ENCODE peak calls at places on chromosomes 4 and X, in ten cellular contexts. One of them, this sample, is unnamed. For H3K9me3, the result is how much of the 10 kb centered on the place peaks cover.

GRCh38 chr4:73978886-73979285 is 2.9 kb downstream of the PF4 start:
- DNase-seq in IMR-90: peak
- DNase-seq in fibroblast of lung: peak
- DNase-seq in GM23248: peak
- DNase-seq in PC-9: no peak
- DNase-seq in stomach: no peak
- DNase-seq in upper lobe of right lung: no peak
- DNase-seq in CD4-positive, alpha-beta memory T cell: no peak
- DNase-seq in suprapubic skin: no peak
- DNase-seq in tibial nerve: no peak
- DNase-seq in this sample: no peak

GRCh38 chr4:82721819-82722423 is 76.7 kb downstream of the SCD5 start:
- DNase-seq in IMR-90: peak
- DNase-seq in fibroblast of lung: peak
- DNase-seq in GM23248: peak
- DNase-seq in PC-9: peak
- DNase-seq in stomach: peak
- DNase-seq in upper lobe of right lung: no peak
- DNase-seq in CD4-positive, alpha-beta memory T cell: peak
- DNase-seq in suprapubic skin: no peak
- DNase-seq in tibial nerve: no peak
- DNase-seq in this sample: peak

GRCh38 chrX:45781901-45782553 is 581.4 kb upstream of the DIPK2B start:
- DNase-seq in IMR-90: peak
- DNase-seq in fibroblast of lung: peak
- DNase-seq in GM23248: peak
- DNase-seq in PC-9: no peak
- DNase-seq in stomach: no peak
- DNase-seq in upper lobe of right lung: no peak
- DNase-seq in CD4-positive, alpha-beta memory T cell: no peak
- DNase-seq in suprapubic skin: no peak
- DNase-seq in tibial nerve: no peak
- DNase-seq in this sample: no peak

GRCh38 chr4:66949424-66949823 is 595.9 kb downstream of the CENPC start:
- DNase-seq in IMR-90: no peak
- DNase-seq in fibroblast of lung: no peak
- DNase-seq in GM23248: no peak
- DNase-seq in PC-9: no peak
- DNase-seq in stomach: no peak
- DNase-seq in upper lobe of right lung: no peak
- DNase-seq in CD4-positive, alpha-beta memory T cell: no peak
- DNase-seq in suprapubic skin: no peak
- DNase-seq in tibial nerve: no peak
- DNase-seq in this sample: no peak

GRCh38 chrX:15789979-15790765 is at the start of gene ZRSR2:
- DNase-seq in IMR-90: peak
- DNase-seq in fibroblast of lung: peak
- DNase-seq in GM23248: peak
- DNase-seq in PC-9: peak
- DNase-seq in stomach: peak
- DNase-seq in upper lobe of right lung: peak
- DNase-seq in CD4-positive, alpha-beta memory T cell: peak
- DNase-seq in suprapubic skin: peak
- DNase-seq in tibial nerve: peak
- DNase-seq in this sample: peak

GRCh38 chrX:148530464-148531077 is 30.2 kb downstream of the AFF2 start:
- DNase-seq in IMR-90: peak
- DNase-seq in fibroblast of lung: peak
- DNase-seq in GM23248: peak
- DNase-seq in PC-9: no peak
- DNase-seq in stomach: no peak
- DNase-seq in upper lobe of right lung: no peak
- DNase-seq in CD4-positive, alpha-beta memory T cell: no peak
- DNase-seq in suprapubic skin: no peak
- DNase-seq in tibial nerve: peak
- DNase-seq in this sample: no peak

GRCh38 chr4:66959207-66959606 is 586.1 kb downstream of the CENPC start:
- DNase-seq in IMR-90: no peak
- DNase-seq in fibroblast of lung: no peak
- DNase-seq in GM23248: no peak
- DNase-seq in PC-9: no peak
- DNase-seq in stomach: no peak
- DNase-seq in upper lobe of right lung: no peak
- DNase-seq in CD4-positive, alpha-beta memory T cell: no peak
- DNase-seq in suprapubic skin: no peak
- DNase-seq in tibial nerve: no peak
- DNase-seq in this sample: no peak

GRCh38 chrX:9530848-9531274 is 66.0 kb downstream of the TBL1X start:
- DNase-seq in IMR-90: peak
- DNase-seq in fibroblast of lung: peak
- DNase-seq in GM23248: peak
- DNase-seq in PC-9: no peak
- DNase-seq in stomach: peak
- DNase-seq in upper lobe of right lung: peak
- DNase-seq in CD4-positive, alpha-beta memory T cell: peak
- DNase-seq in suprapubic skin: no peak
- DNase-seq in tibial nerve: peak
- DNase-seq in this sample: peak

GRCh38 chrX:103552236-103552635 is 32.9 kb upstream of the RAB40A start:
- DNase-seq in IMR-90: no peak
- DNase-seq in fibroblast of lung: no peak
- DNase-seq in GM23248: no peak
- DNase-seq in PC-9: no peak
- DNase-seq in stomach: no peak
- DNase-seq in upper lobe of right lung: no peak
- DNase-seq in CD4-positive, alpha-beta memory T cell: no peak
- DNase-seq in suprapubic skin: no peak
- DNase-seq in tibial nerve: no peak
- DNase-seq in this sample: no peak
- H3K9me3 ChIP-seq in IMR-90: under half
- H3K9me3 ChIP-seq in fibroblast of lung: under half
- H3K9me3 ChIP-seq in GM23248: under half
- H3K9me3 ChIP-seq in PC-9: under half
- H3K9me3 ChIP-seq in stomach: under half
- H3K9me3 ChIP-seq in upper lobe of right lung: under half
- H3K9me3 ChIP-seq in CD4-positive, alpha-beta memory T cell: under half
- H3K9me3 ChIP-seq in suprapubic skin: under half
- H3K9me3 ChIP-seq in tibial nerve: under half
- H3K9me3 ChIP-seq in this sample: under half

GRCh38 chr4:141702472-141703182 is 66.2 kb downstream of the IL15 start:
- DNase-seq in IMR-90: peak
- DNase-seq in fibroblast of lung: no peak
- DNase-seq in GM23248: no peak
- DNase-seq in PC-9: no peak
- DNase-seq in stomach: no peak
- DNase-seq in upper lobe of right lung: no peak
- DNase-seq in CD4-positive, alpha-beta memory T cell: no peak
- DNase-seq in suprapubic skin: no peak
- DNase-seq in tibial nerve: no peak
- DNase-seq in this sample: peak

GRCh38 chr4:141697116-141697515 is 60.7 kb downstream of the IL15 start:
- DNase-seq in IMR-90: no peak
- DNase-seq in fibroblast of lung: no peak
- DNase-seq in GM23248: no peak
- DNase-seq in PC-9: no peak
- DNase-seq in stomach: no peak
- DNase-seq in upper lobe of right lung: no peak
- DNase-seq in CD4-positive, alpha-beta memory T cell: no peak
- DNase-seq in suprapubic skin: no peak
- DNase-seq in tibial nerve: no peak
- DNase-seq in this sample: no peak
- H3K9me3 ChIP-seq in IMR-90: under half
- H3K9me3 ChIP-seq in fibroblast of lung: under half
- H3K9me3 ChIP-seq in GM23248: under half
- H3K9me3 ChIP-seq in PC-9: under half
- H3K9me3 ChIP-seq in stomach: under half
- H3K9me3 ChIP-seq in upper lobe of right lung: under half
- H3K9me3 ChIP-seq in CD4-positive, alpha-beta memory T cell: under half
- H3K9me3 ChIP-seq in suprapubic skin: under half
- H3K9me3 ChIP-seq in tibial nerve: under half
- H3K9me3 ChIP-seq in this sample: under half

DNA sequence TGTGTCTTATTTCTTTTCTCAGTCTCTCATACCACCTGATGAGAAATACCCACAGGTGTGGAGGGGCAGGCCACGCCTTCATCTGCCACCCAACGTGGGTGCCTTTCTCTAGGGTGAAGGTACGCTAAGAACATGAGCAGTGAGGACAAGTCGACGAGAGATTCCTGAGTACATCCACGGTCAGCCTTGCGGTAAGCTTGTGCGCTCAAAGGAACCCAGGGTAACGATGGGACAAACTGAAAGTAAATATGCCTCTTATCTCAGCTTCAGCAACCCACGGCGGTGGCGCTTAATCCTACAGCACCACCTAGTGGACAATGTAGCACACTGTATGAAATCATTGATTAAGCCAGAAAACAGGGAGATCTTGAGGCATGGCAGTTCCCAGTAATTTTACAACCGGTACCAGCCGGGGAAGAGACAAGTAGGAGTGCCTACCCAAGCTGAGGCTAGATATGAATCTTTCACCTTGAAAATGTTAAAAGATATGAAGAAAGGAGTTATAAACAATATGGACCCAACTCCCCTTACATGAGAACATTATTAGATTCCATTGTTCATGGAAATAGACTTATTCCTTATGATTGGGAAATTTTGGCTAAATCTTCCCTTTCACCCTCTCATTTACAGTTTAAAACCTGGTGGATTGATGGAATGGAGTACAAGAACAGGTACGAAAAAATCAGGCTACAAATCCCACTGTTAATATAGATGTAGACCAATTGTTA is 63.0 kb downstream of the ZNF732 start:
- DNase-seq in IMR-90: peak
- DNase-seq in fibroblast of lung: peak
- DNase-seq in GM23248: peak
- DNase-seq in PC-9: peak
- DNase-seq in stomach: peak
- DNase-seq in upper lobe of right lung: peak
- DNase-seq in CD4-positive, alpha-beta memory T cell: peak
- DNase-seq in suprapubic skin: peak
- DNase-seq in tibial nerve: peak
- DNase-seq in this sample: peak
- H3K9me3 ChIP-seq in IMR-90: under half
- H3K9me3 ChIP-seq in fibroblast of lung: under half
- H3K9me3 ChIP-seq in GM23248: under half
- H3K9me3 ChIP-seq in PC-9: under half
- H3K9me3 ChIP-seq in stomach: under half
- H3K9me3 ChIP-seq in upper lobe of right lung: under half
- H3K9me3 ChIP-seq in CD4-positive, alpha-beta memory T cell: under half
- H3K9me3 ChIP-seq in suprapubic skin: under half
- H3K9me3 ChIP-seq in tibial nerve: under half
- H3K9me3 ChIP-seq in this sample: under half

DNA sequence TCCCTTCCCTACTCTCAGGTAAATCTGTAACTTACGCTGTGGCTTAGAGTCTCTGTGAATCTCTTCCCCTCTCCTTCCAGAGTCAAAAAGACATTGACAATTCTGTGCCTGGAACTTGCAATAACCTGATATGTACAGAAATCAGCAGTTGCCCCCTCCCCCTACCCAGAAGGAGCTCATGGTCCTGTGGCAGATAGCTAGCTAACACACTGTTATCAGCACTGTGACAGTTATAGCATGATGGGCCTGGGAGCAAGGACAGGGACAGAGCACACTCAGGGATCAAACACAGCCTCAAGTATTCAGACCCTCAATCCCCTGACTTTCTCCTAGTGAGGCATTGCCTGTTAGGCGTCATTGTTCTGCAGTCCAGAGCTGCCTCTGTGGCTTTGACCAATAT is 18.7 kb upstream of the MAGEA10 start:
- DNase-seq in IMR-90: no peak
- DNase-seq in fibroblast of lung: no peak
- DNase-seq in GM23248: no peak
- DNase-seq in PC-9: no peak
- DNase-seq in stomach: no peak
- DNase-seq in upper lobe of right lung: no peak
- DNase-seq in CD4-positive, alpha-beta memory T cell: no peak
- DNase-seq in suprapubic skin: no peak
- DNase-seq in tibial nerve: no peak
- DNase-seq in this sample: no peak
- H3K9me3 ChIP-seq in IMR-90: under half
- H3K9me3 ChIP-seq in fibroblast of lung: under half
- H3K9me3 ChIP-seq in GM23248: under half
- H3K9me3 ChIP-seq in PC-9: under half
- H3K9me3 ChIP-seq in stomach: under half
- H3K9me3 ChIP-seq in upper lobe of right lung: under half
- H3K9me3 ChIP-seq in CD4-positive, alpha-beta memory T cell: under half
- H3K9me3 ChIP-seq in suprapubic skin: under half
- H3K9me3 ChIP-seq in tibial nerve: under half
- H3K9me3 ChIP-seq in this sample: under half

This sample was measured in heart left ventricle.